ENCODE peak calls at places on chromosomes 4 and X, in seven cellular contexts. N is tibial artery, Z is GM23248, V is K562, X is upper lobe of right lung, U is ascending aorta, G is keratinocyte. A is an unnamed sample. For H3K9me3, the result is how much of the 10 kb centered on the place peaks cover.

GRCh38 chr4:124183231-124183630 is 529.3 kb downstream of the ANKRD50 start:
- DNase-seq in X (no peak), N (no peak), V (no peak), G (no peak), U (no peak), Z (no peak), A (no peak)

GRCh38 chrX:107579956-107580355 is 48.4 kb upstream of the PRPS1 start:
- DNase-seq in N (no peak), Z (peak), G (no peak), V (no peak), U (no peak), X (no peak), A (no peak)

GRCh38 chr4:87529187-87529586 is at the start of gene SPARCL1:
- DNase-seq in U (peak), N (peak), Z (no peak), V (no peak), X (no peak), G (no peak), A (no peak)

GRCh38 chr4:153495480-153496206 is 29.5 kb downstream of the TMEM131L start:
- DNase-seq in U (no peak), G (no peak), N (no peak), X (no peak), Z (no peak), V (no peak), A (no peak)

GRCh38 chr4:185738851-185739250 is 73.1 kb downstream of the SORBS2 start:
- DNase-seq in N (no peak), V (no peak), G (no peak), U (no peak), X (no peak), Z (no peak), A (no peak)

GRCh38 chr4:77636902-77637301 is 31.3 kb downstream of the CXCL13 start:
- DNase-seq in X (no peak), G (peak), U (no peak), V (peak), Z (peak), N (no peak), A (no peak)

GRCh38 chr4:90419124-90419711 is 292.0 kb downstream of the CCSER1 start:
- DNase-seq in X (no peak), G (no peak), V (peak), N (no peak), Z (peak), U (no peak), A (no peak)

GRCh38 chr4:102868153-102868781 is 525 bp upstream of the CISD2 start:
- DNase-seq in X (peak), N (peak), Z (no peak), V (peak), U (no peak), G (no peak), A (no peak)

GRCh38 chr4:72209600-72209999 is 177.8 kb downstream of the NPFFR2 start:
- DNase-seq in X (no peak), N (no peak), G (peak), U (no peak), V (no peak), Z (no peak), A (no peak)

GRCh38 chrX:129980540-129981206 is 1.8 kb upstream of the BCORL1 start:
- DNase-seq in Z (peak), V (no peak), U (peak), X (peak), N (peak), G (no peak), A (peak)

GRCh38 chr4:15888515-15888914 is 50.0 kb downstream of the FGFBP1 start:
- DNase-seq in U (no peak), N (no peak), V (no peak), G (no peak), X (no peak), Z (no peak), A (no peak)

GRCh38 chrX:71616672-71617529 is 1.4 kb downstream of the CXCR3 start:
- DNase-seq in G (no peak), Z (no peak), X (no peak), V (no peak), N (no peak), U (peak), A (no peak)

GRCh38 chr4:75895744-75896314 is 6.4 kb downstream of the PPEF2 start:
- DNase-seq in N (no peak), G (no peak), X (no peak), U (no peak), V (peak), Z (peak), A (no peak)

GRCh38 chr4:27638163-27638915 is 777.7 kb downstream of the STIM2 start:
- DNase-seq in X (no peak), G (no peak), U (no peak), Z (no peak), V (no peak), N (no peak), A (no peak)

GRCh38 chr4:76718021-76718420 is 179.9 kb downstream of the SOWAHB start:
- DNase-seq in U (no peak), X (no peak), Z (no peak), N (no peak), V (no peak), G (no peak), A (no peak)

GRCh38 chrX:154043003-154043402 is 23.3 kb upstream of the IRAK1 start:
- DNase-seq in V (no peak), N (peak), Z (peak), G (no peak), U (peak), X (no peak), A (no peak)

GRCh38 chr4:156829194-156829593 is 142.4 kb downstream of the PDGFC start:
- DNase-seq in V (no peak), X (no peak), G (no peak), Z (peak), N (peak), U (peak), A (no peak)

GRCh38 chrX:56228914-56229313 is 3.2 kb upstream of the KLF8 start:
- DNase-seq in N (peak), V (no peak), X (no peak), G (no peak), U (no peak), Z (peak), A (no peak)

DNA sequence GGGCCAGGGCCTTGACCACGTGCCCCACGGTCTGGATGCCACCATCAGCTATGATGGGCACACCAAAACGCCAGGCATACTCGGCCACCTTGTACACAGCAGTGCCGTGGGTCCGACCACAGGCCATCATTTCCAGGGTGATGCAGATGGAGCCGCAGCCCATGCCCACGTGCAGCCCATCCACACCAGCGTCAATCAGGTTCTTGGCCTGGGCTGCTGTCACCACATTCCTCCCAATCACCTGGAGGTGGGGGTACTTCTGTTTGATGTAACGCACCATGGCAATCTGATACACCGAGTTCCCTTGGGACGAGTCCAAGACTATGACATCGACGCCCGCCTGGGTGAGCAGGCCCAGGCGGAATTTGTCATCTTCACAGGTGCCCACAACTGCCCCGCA is 221.2 kb upstream of the ATP6AP2 start:
- DNase-seq in N (no peak), X (no peak), Z (no peak), U (no peak), G (no peak), V (no peak), A (no peak)
- H3K9me3 ChIP-seq in N (under half), X (under half), Z (under half), U (under half), G (under half), V (under half), A (under half)

GRCh38 chr4:43360296-43360695 is 467.8 kb downstream of the GRXCR1 start:
- DNase-seq in Z (no peak), V (no peak), N (no peak), U (no peak), G (no peak), X (no peak), A (no peak)
- H3K9me3 ChIP-seq in Z (under half), V (under half), N (under half), U (under half), G (under half), X (under half), A (under half)

GRCh38 chr4:1251773-1252066 is 2.8 kb upstream of the CTBP1 start:
- DNase-seq in G (no peak), X (no peak), U (no peak), N (no peak), Z (no peak), V (no peak), A (no peak)
- H3K9me3 ChIP-seq in G (under half), X (under half), U (under half), N (under half), Z (under half), V (under half), A (under half)

GRCh38 chr4:374298-375160 is 36.9 kb downstream of the ZNF141 start:
- DNase-seq in G (no peak), X (no peak), U (no peak), V (no peak), Z (no peak), N (no peak), A (no peak)
- H3K9me3 ChIP-seq in G (under half), X (half or more), U (half or more), V (under half), Z (under half), N (half or more), A (half or more)

GRCh38 chr4:54231419-54232150 is 2.5 kb downstream of the PDGFRA start:
- DNase-seq in U (peak), G (no peak), N (peak), V (no peak), Z (peak), X (no peak), A (no peak)
- H3K9me3 ChIP-seq in U (under half), G (under half), N (under half), V (under half), Z (under half), X (under half), A (under half)

GRCh38 chrX:10010686-10011085 is 43.5 kb downstream of the CLDN34 start:
- DNase-seq in V (no peak), N (no peak), X (no peak), G (no peak), Z (peak), U (no peak), A (no peak)
- H3K9me3 ChIP-seq in V (under half), N (under half), X (under half), G (under half), Z (under half), U (under half), A (under half)